ENCODE peak calls at places on chromosome 14, in seven cellular contexts. M, Z, Q, U, J, I and N are unnamed samples.

GRCh38 chr14:34833545-34834523 is 41.3 kb downstream of the BAZ1A start:
- DNase-seq in M (no peak), Z (no peak), Q (peak; percentile 28), U (peak; percentile 38), J (no peak), I (no peak), N (no peak)

GRCh38 chr14:54572316-54572715 is 5.4 kb downstream of the SAMD4A start:
- DNase-seq in M (no peak), Z (peak; percentile 60), Q (peak; percentile 58), U (peak; percentile 48), J (peak; percentile 34), I (no peak), N (peak; percentile 39)

GRCh38 chr14:52148371-52148770 is 79.5 kb upstream of the NID2 start:
- DNase-seq in M (no peak), Z (no peak), Q (no peak), U (no peak), J (no peak), I (no peak), N (no peak)

GRCh38 chr14:38210168-38210567 is 2.5 kb downstream of the SSTR1 start:
- DNase-seq in M (no peak), Z (peak; percentile 93), Q (peak; percentile 65), U (peak; percentile 56), J (peak; percentile 83), I (no peak), N (no peak)

GRCh38 chr14:104752338-104752734 is 611 bp upstream of the SIVA1 start:
- DNase-seq in M (no peak), Z (no peak), Q (no peak), U (no peak), J (no peak), I (no peak), N (no peak)

GRCh38 chr14:73752297-73752992 is 38.3 kb upstream of the PNMA1 start:
- DNase-seq in M (no peak), Z (peak; percentile 89), Q (peak; percentile 82), U (peak; percentile 85), J (peak; percentile 98), I (no peak), N (no peak)

GRCh38 chr14:77390188-77390587 is 13.0 kb downstream of the SAMD15 start:
- DNase-seq in M (no peak), Z (no peak), Q (no peak), U (no peak), J (no peak), I (no peak), N (no peak)

GRCh38 chr14:83994020-83994419 is 1535.9 kb upstream of the FLRT2 start:
- DNase-seq in M (no peak), Z (peak; percentile 31), Q (peak; percentile 84), U (peak; percentile 89), J (no peak), I (no peak), N (no peak)

GRCh38 chr14:97382616-97383226 is 585.5 kb downstream of the VRK1 start:
- DNase-seq in M (no peak), Z (no peak), Q (no peak), U (no peak), J (no peak), I (peak; percentile 46), N (no peak)

GRCh38 chr14:24381363-24382102 is 13.5 kb downstream of the NFATC4 start:
- DNase-seq in M (no peak), Z (no peak), Q (no peak), U (no peak), J (no peak), I (no peak), N (no peak)

GRCh38 chr14:103246089-103246488 is 87.9 kb upstream of the EIF5 start:
- DNase-seq in M (no peak), Z (no peak), Q (no peak), U (no peak), J (no peak), I (no peak), N (no peak)

GRCh38 chr14:21070083-21070609 is at the start of gene ARHGEF40:
- DNase-seq in M (no peak), Z (peak; percentile 63), Q (peak; percentile 41), U (no peak), J (peak; percentile 76), I (no peak), N (no peak)

GRCh38 chr14:76784266-76784874 is 23.1 kb downstream of the VASH1 start:
- DNase-seq in M (no peak), Z (no peak), Q (no peak), U (no peak), J (no peak), I (no peak), N (no peak)

GRCh38 chr14:20215196-20215595 is 8.3 kb upstream of the OR11H6 start:
- DNase-seq in M (no peak), Z (peak; percentile 4), Q (no peak), U (no peak), J (peak; percentile 55), I (no peak), N (no peak)

GRCh38 chr14:101509730-101510371 is 51.4 kb upstream of the DIO3 start:
- DNase-seq in M (no peak), Z (no peak), Q (no peak), U (no peak), J (no peak), I (no peak), N (no peak)

GRCh38 chr14:23183479-23183878 is at the start of gene SLC7A8:
- DNase-seq in M (no peak), Z (peak; percentile 19), Q (no peak), U (peak; percentile 45), J (peak; percentile 10), I (no peak), N (no peak)

GRCh38 chr14:71905031-71905430 is 27.2 kb upstream of the RGS6 start:
- DNase-seq in M (no peak), Z (no peak), Q (no peak), U (no peak), J (no peak), I (no peak), N (no peak)

GRCh38 chr14:104140463-104141331 is 2.3 kb downstream of the KIF26A start:
- DNase-seq in M (no peak), Z (no peak), Q (no peak), U (no peak), J (no peak), I (no peak), N (no peak)

GRCh38 chr14:22333408-22334274 is 255.4 kb downstream of the DAD1 start:
- DNase-seq in M (no peak), Z (peak; percentile 43), Q (peak; percentile 60), U (peak; percentile 73), J (peak; percentile 52), I (no peak), N (peak; percentile 28)

GRCh38 chr14:105889666-105890473 is 363.5 kb downstream of the TMEM121 start:
- DNase-seq in M (no peak), Z (no peak), Q (no peak), U (no peak), J (no peak), I (no peak), N (no peak)

GRCh38 chr14:59349154-59349772 is 115.9 kb downstream of the GPR135 start:
- DNase-seq in M (no peak), Z (no peak), Q (no peak), U (no peak), J (no peak), I (no peak), N (no peak)

GRCh38 chr14:83071888-83072501 is 1538.3 kb upstream of the SEL1L start:
- DNase-seq in M (no peak), Z (peak; percentile 29), Q (peak; percentile 22), U (no peak), J (peak; percentile 23), I (peak; percentile 8), N (no peak)

GRCh38 chr14:83867871-83868270 is 1662.1 kb upstream of the FLRT2 start:
- DNase-seq in M (no peak), Z (no peak), Q (no peak), U (no peak), J (peak; percentile 33), I (peak; percentile 64), N (no peak)

GRCh38 chr14:83975435-83976222 is 1554.3 kb upstream of the FLRT2 start:
- DNase-seq in M (no peak), Z (no peak), Q (peak; percentile 47), U (peak; percentile 70), J (peak; percentile 41), I (no peak), N (no peak)

GRCh38 chr14:70904376-70904775 is 2.9 kb upstream of the PCNX1 start:
- DNase-seq in M (no peak), Z (no peak), Q (no peak), U (no peak), J (no peak), I (no peak), N (no peak)

GRCh38 chr14:60963761-60964160 is 17.1 kb downstream of the TRMT5 start:
- DNase-seq in M (no peak), Z (no peak), Q (no peak), U (no peak), J (no peak), I (no peak), N (no peak)

GRCh38 chr14:61476737-61477410 is 155.5 kb downstream of the PRKCH start:
- DNase-seq in M (peak; percentile 70), Z (peak; percentile 86), Q (peak; percentile 99), U (peak; percentile 100), J (peak; percentile 52), I (no peak), N (no peak)